ENCODE peak calls at places on chromosomes 16 and 17, in seven cellular contexts. S is neuronal stem cell; L is K562; V is WERI-Rb-1; E is tibial nerve; K is effector memory CD4-positive, alpha-beta T cell; U is spleen. T is an unnamed sample. For H3K36me3, the result is how much of the 10 kb centered on the place peaks cover.

GRCh38 chr17:69525920-69526841 is 111.7 kb downstream of the MAP2K6 start:
- DNase-seq in V (peak), L (peak), S (peak), K (no peak), U (no peak), E (peak), T (peak)

GRCh38 chr17:4167786-4168185 is 24.8 kb downstream of the CYB5D2 start:
- DNase-seq in V (no peak), U (peak), S (no peak), K (no peak), E (no peak), L (no peak), T (no peak)

GRCh38 chr17:30922235-30922993 is 669 bp downstream of the ADAP2 start:
- DNase-seq in S (no peak), U (peak), E (no peak), L (no peak), K (no peak), V (peak), T (peak)

GRCh38 chr16:85151603-85152413 is 39.5 kb upstream of the CIBAR2 start:
- DNase-seq in S (no peak), L (peak), U (no peak), K (no peak), V (no peak), E (peak), T (peak)

GRCh38 chr17:45320931-45321461 is 4.2 kb upstream of the MAP3K14 start:
- DNase-seq in E (peak), V (no peak), U (no peak), S (no peak), L (peak), K (no peak), T (no peak)

GRCh38 chr17:3534881-3535252 is 22.7 kb downstream of the TRPV3 start:
- DNase-seq in S (no peak), U (peak), K (no peak), L (no peak), V (peak), E (peak), T (peak)

GRCh38 chr17:6461246-6461645 is 17.0 kb downstream of the PIMREG start:
- DNase-seq in U (peak), V (no peak), L (no peak), K (no peak), S (no peak), E (no peak), T (no peak)

GRCh38 chr17:4148611-4149308 is 5.8 kb downstream of the CYB5D2 start:
- DNase-seq in E (no peak), V (no peak), S (no peak), K (no peak), L (no peak), U (no peak), T (no peak)

GRCh38 chr16:29256501-29256981 is 150.0 kb downstream of the NPIPB11 start:
- DNase-seq in V (no peak), L (no peak), E (no peak), U (no peak), S (no peak), K (no peak), T (peak)

GRCh38 chr16:47905771-47906170 is 250.0 kb downstream of the ABCC12 start:
- DNase-seq in L (no peak), E (no peak), U (no peak), V (no peak), S (no peak), K (no peak), T (no peak)

GRCh38 chr16:19520861-19521331 is 1.0 kb downstream of the GDE1 start:
- DNase-seq in U (no peak), V (no peak), K (no peak), L (peak), E (no peak), S (no peak), T (no peak)

GRCh38 chr16:66507731-66508239 is 42.1 kb downstream of the TK2 start:
- DNase-seq in S (no peak), K (no peak), E (no peak), V (no peak), L (no peak), U (no peak), T (no peak)

GRCh38 chr17:31456814-31457213 is 65.3 kb downstream of the RAB11FIP4 start:
- DNase-seq in U (no peak), S (no peak), L (no peak), K (no peak), E (no peak), V (no peak), T (no peak)

GRCh38 chr17:41620583-41621434 is 3.6 kb downstream of the KRT17 start:
- DNase-seq in K (no peak), U (peak), S (no peak), V (no peak), L (no peak), E (no peak), T (peak)

GRCh38 chr17:16377804-16378400 is 3.0 kb upstream of the UBB start:
- DNase-seq in U (no peak), E (no peak), V (no peak), S (no peak), L (no peak), K (no peak), T (no peak)

GRCh38 chr17:62929320-62929719 is 36.7 kb upstream of the TANC2 start:
- DNase-seq in K (no peak), V (no peak), S (no peak), U (no peak), E (no peak), L (no peak), T (no peak)

GRCh38 chr16:76749780-76750375 is 441.1 kb upstream of the MON1B start:
- DNase-seq in U (no peak), E (no peak), V (no peak), L (no peak), S (no peak), K (no peak), T (no peak)

GRCh38 chr17:29177871-29178749 is 2.1 kb downstream of the MYO18A start:
- DNase-seq in V (no peak), L (peak), K (no peak), S (no peak), U (no peak), E (no peak), T (peak)

GRCh38 chr16:15874745-15875314 is 13.6 kb downstream of the CEP20 start:
- DNase-seq in L (peak), V (peak), S (peak), K (no peak), E (peak), U (no peak), T (peak)

GRCh38 chr16:56357765-56358322 is 67.5 kb downstream of the AMFR start:
- DNase-seq in E (no peak), K (no peak), V (no peak), U (peak), L (no peak), S (no peak), T (peak)

GRCh38 chr16:69669577-69669976 is 56.8 kb downstream of the NQO1 start:
- DNase-seq in L (no peak), E (no peak), V (no peak), S (no peak), U (no peak), K (no peak), T (no peak)

GRCh38 chr17:11554542-11554941 is 43.7 kb upstream of the DNAH9 start:
- DNase-seq in V (no peak), L (no peak), S (no peak), K (no peak), E (no peak), U (no peak), T (no peak)

GRCh38 chr17:77070888-77071279 is 69.9 kb upstream of the SEC14L1 start:
- DNase-seq in L (peak), V (no peak), U (no peak), K (no peak), S (no peak), E (no peak), T (no peak)

GRCh38 chr17:50909765-50910661 is 43.9 kb upstream of the TOB1 start:
- DNase-seq in U (no peak), K (peak), L (no peak), E (no peak), V (no peak), S (no peak), T (no peak)

GRCh38 chr17:21705021-21705601 is 12.8 kb downstream of the KCNJ18 start:
- DNase-seq in U (peak), S (no peak), K (no peak), L (no peak), E (no peak), V (no peak), T (no peak)

GRCh38 chr17:41415833-41416335 is 8.5 kb downstream of the KRT37 start:
- DNase-seq in K (no peak), L (no peak), V (no peak), S (no peak), U (no peak), E (peak), T (no peak)

GRCh38 chr16:11180489-11180888 is 75.5 kb downstream of the SOCS1 start:
- DNase-seq in S (no peak), E (no peak), V (no peak), U (no peak), L (no peak), K (no peak), T (no peak)

GRCh38 chr16:75204410-75204758 is 2.6 kb downstream of the CTRB2 start:
- DNase-seq in S (no peak), L (no peak), K (no peak), U (no peak), V (no peak), E (no peak), T (no peak)

GRCh38 chr17:53722407-53722806 is 100.3 kb upstream of the KIF2B start:
- DNase-seq in U (no peak), V (no peak), L (no peak), S (no peak), E (no peak), K (no peak), T (no peak)

GRCh38 chr17:309361-309888 is 43.2 kb downstream of the RPH3AL start:
- DNase-seq in L (peak), V (peak), E (no peak), S (peak), K (no peak), U (peak), T (peak)

GRCh38 chr17:4147751-4148310 is 4.8 kb downstream of the CYB5D2 start:
- DNase-seq in U (no peak), L (no peak), S (no peak), V (no peak), K (no peak), E (no peak), T (no peak)

GRCh38 chr17:43543300-43543699 is 2.8 kb downstream of the ETV4 start:
- DNase-seq in U (no peak), K (no peak), S (no peak), E (no peak), V (no peak), L (no peak), T (no peak)

GRCh38 chr17:48544356-48545021 is 420 bp downstream of the HOXB2 start:
- DNase-seq in U (no peak), L (peak), S (no peak), V (no peak), E (peak), K (peak), T (peak)

GRCh38 chr16:87017388-87018012 is 299.7 kb downstream of the C16orf95 start:
- DNase-seq in V (no peak), E (no peak), U (peak), K (no peak), S (no peak), L (no peak), T (peak)

GRCh38 chr17:47818002-47818695 is 3.4 kb downstream of the OSBPL7 start:
- DNase-seq in E (no peak), U (peak), L (no peak), V (no peak), K (no peak), S (no peak), T (no peak)

GRCh38 chr16:30567991-30568638 is 3.4 kb downstream of the ZNF688 start:
- DNase-seq in L (no peak), U (peak), V (no peak), S (no peak), E (no peak), K (no peak), T (no peak)

GRCh38 chr17:61221597-61222471 is 177.8 kb upstream of the TBX2 start:
- DNase-seq in E (no peak), V (no peak), S (no peak), K (no peak), L (no peak), U (no peak), T (no peak)

GRCh38 chr16:66332599-66332998 is 33.9 kb upstream of the CDH5 start:
- DNase-seq in S (no peak), K (no peak), L (no peak), E (no peak), V (no peak), U (peak), T (no peak)

GRCh38 chr16:24975428-24975889 is 39.7 kb downstream of the ARHGAP17 start:
- DNase-seq in K (no peak), E (no peak), V (no peak), U (no peak), L (no peak), S (no peak), T (no peak)

DNA sequence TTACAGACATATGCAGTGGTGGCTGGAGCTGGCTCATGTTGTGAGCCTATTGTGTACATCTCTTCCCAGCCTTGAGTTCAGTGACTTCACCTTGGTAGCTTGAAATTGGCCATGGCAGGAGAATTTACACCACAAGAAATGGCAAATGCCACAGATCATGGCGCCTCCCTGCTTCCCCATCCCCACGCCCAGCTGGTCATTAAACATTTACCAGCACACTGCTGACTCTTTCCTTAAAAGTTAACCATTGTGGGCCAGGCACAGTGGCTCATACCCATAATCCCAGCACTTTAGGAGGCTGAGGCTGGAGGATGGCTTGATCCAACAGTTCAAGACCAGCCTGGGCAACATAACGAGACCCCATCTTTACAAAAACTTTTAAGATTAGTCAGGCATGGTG is 22.6 kb upstream of the ITGB4 start:
- DNase-seq in U (no peak), L (no peak), V (no peak), K (no peak), S (no peak), E (no peak), T (no peak)
- H3K36me3 ChIP-seq in U (half or more), L (half or more), V (half or more), K (half or more), S (half or more), E (under half), T (under half)

DNA sequence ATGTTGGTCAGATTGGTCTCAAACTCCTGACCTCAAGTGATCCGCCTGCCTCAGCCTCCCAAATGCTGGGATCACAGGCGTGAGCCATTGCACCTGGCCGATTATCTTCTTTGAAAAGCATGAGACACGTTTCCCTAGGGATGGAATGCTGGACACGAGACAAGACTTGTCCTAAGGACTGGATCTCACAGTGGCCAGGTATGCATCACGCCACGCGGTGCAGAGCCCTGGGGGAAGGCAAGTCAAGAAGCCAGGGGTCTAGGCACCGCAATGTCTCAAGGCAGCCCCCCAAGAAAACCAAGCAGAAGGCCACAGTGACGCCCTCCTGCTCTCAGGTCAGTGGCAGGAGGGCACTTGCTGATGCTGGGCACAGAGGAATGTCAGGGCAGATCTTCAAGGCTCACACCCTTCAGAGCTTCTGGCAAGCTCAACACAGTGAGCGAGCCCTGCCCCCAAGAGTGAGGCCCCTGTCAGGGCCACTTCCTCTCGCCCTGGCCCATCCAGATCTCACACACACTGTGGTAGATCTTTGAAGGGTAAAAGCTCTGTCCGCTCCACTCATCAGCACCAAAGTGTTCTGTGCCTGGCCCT is 134.7 kb downstream of the ZNF778 start:
- DNase-seq in E (no peak), S (no peak), K (no peak), U (no peak), V (no peak), L (no peak), T (peak)
- H3K36me3 ChIP-seq in E (under half), S (under half), K (under half), U (under half), V (under half), L (under half), T (under half)

GRCh38 chr17:82889496-82890338 is 49.9 kb upstream of the ZNF750 start:
- DNase-seq in S (no peak), L (no peak), U (no peak), E (no peak), V (no peak), K (no peak), T (peak)
- H3K36me3 ChIP-seq in S (under half), L (under half), U (under half), E (under half), V (half or more), K (under half), T (under half)

DNA sequence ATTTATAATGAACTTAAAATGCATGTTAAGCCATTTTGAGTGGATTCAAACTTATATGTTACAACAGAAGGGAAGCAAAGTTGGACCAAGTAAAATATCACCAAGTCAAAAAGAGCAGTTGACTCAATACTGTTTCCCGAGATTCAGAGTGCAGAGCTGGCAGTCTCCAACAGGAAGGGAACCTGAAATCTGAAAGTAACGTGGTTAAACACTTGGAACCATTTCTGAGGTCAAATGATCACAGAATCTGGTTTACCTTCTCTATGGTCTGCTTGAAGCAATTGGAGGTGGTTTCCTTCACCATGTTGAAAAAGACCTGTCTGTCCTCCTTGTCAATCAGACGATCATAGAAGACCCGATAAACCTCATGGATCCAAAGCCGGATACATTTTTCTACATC is 86.5 kb downstream of the LYRM1 start:
- DNase-seq in S (no peak), L (no peak), E (no peak), K (no peak), V (no peak), U (no peak), T (no peak)
- H3K36me3 ChIP-seq in S (under half), L (under half), E (under half), K (under half), V (under half), U (under half), T (under half)

DNA sequence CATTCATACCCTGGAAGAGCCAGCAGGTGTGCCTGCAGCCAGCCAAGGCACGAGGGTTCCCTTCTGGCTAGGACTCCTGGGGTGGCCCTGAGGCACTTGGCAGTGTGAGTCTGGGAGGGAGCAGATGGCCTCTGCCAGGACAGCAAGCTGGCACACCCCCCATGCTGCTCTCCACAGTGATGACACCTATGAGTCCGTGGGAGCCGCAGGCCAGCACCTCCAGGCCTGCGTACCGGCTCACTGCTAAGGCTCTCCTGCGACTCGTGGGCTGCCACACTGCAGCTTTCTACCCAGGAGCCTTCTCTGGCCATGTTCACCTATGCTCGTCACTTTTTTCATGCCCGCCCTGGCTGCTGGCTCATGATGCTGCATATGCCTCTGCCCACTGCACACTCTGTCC is 68.1 kb downstream of the NDEL1 start:
- DNase-seq in U (no peak), S (no peak), L (no peak), E (no peak), V (no peak), K (no peak), T (no peak)
- H3K36me3 ChIP-seq in U (under half), S (half or more), L (half or more), E (under half), V (half or more), K (under half), T (half or more)

GRCh38 chr17:1553354-1554266 is 9.0 kb downstream of the PITPNA start:
- DNase-seq in L (no peak), E (no peak), V (peak), S (no peak), K (no peak), U (peak), T (no peak)

GRCh38 chr17:1552911-1553310 is 9.7 kb downstream of the PITPNA start:
- DNase-seq in U (peak), S (no peak), E (no peak), K (no peak), V (no peak), L (no peak), T (no peak)

GRCh38 chr17:1554751-1555617 is 7.6 kb downstream of the PITPNA start:
- DNase-seq in S (no peak), L (no peak), K (no peak), V (peak), E (no peak), U (peak), T (no peak)

GRCh38 chr17:1548032-1548431 is 14.6 kb downstream of the PITPNA start:
- DNase-seq in S (no peak), E (no peak), U (no peak), V (no peak), K (no peak), L (no peak), T (no peak)

GRCh38 chr17:1551741-1552140 is 10.9 kb downstream of the PITPNA start:
- DNase-seq in E (no peak), S (no peak), K (no peak), V (no peak), L (no peak), U (peak), T (no peak)
- H3K36me3 ChIP-seq in E (under half), S (under half), K (under half), V (under half), L (half or more), U (half or more), T (under half)

DNA sequence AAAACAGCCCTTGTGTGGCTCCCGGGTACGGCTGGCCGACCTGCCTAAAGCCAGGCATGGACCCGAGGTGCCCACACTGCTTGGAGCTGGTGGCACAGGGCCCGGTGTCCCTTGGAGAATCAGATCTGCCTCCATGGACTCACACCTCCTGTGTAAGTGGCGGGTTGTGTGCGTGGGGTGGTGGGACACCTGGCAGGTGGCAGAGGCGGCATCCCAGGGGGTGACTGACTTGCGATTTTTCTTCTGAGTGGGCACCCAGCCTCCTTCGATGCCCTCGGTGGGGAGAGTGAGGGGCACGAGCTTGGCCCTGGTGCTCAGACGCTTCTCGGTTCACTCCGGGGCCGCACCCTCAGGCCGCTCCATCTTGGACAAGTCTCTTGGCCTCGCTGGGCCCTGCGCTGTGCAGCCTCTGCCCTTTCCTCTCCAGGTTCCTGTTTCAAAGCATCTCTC is 35.8 kb downstream of the METRNL start:
- DNase-seq in V (no peak), K (no peak), U (no peak), E (no peak), L (no peak), S (no peak), T (no peak)
- H3K36me3 ChIP-seq in V (under half), K (under half), U (under half), E (under half), L (under half), S (under half), T (under half)

GRCh38 chr16:17512636-17513220 is 42.0 kb upstream of the XYLT1 start:
- DNase-seq in V (no peak), L (no peak), U (no peak), S (no peak), E (no peak), K (no peak), T (no peak)
- H3K36me3 ChIP-seq in V (under half), L (under half), U (under half), S (under half), E (under half), K (under half), T (under half)